ENCODE peak calls at places on chromosomes 7 and 10, in ten cellular contexts. K, U, O, E, Q, Z, F, A, X and D are unnamed samples. For H3K27me3, the result is how much of the 10 kb centered on the place peaks cover.

GRCh38 chr7:68613897-68614296 is 984.4 kb upstream of the AUTS2 start:
- DNase-seq in K (no peak), U (no peak), O (no peak), E (no peak), Q (no peak), Z (no peak), F (no peak), A (no peak), X (no peak), D (no peak)

GRCh38 chr7:28315565-28316420 is 96.5 kb upstream of the CREB5 start:
- DNase-seq in K (no peak), U (no peak), O (no peak), E (no peak), Q (no peak), Z (no peak), F (no peak), A (no peak), X (no peak), D (no peak)

GRCh38 chr7:9890092-9890491 is 1083.6 kb upstream of the PHF14 start:
- DNase-seq in K (peak), U (no peak), O (no peak), E (no peak), Q (no peak), Z (no peak), F (peak), A (peak), X (no peak), D (no peak)

GRCh38 chr7:30743371-30744074 is 8.4 kb upstream of the INMT start:
- DNase-seq in K (no peak), U (peak), O (no peak), E (peak), Q (no peak), Z (peak), F (no peak), A (no peak), X (no peak), D (no peak)

GRCh38 chr10:103712146-103712545 is 143.2 kb downstream of the SH3PXD2A start:
- DNase-seq in K (no peak), U (no peak), O (peak), E (no peak), Q (no peak), Z (no peak), F (no peak), A (no peak), X (no peak), D (no peak)

GRCh38 chr7:35477609-35478008 is 217.3 kb downstream of the HERPUD2 start:
- DNase-seq in K (no peak), U (no peak), O (no peak), E (no peak), Q (no peak), Z (no peak), F (no peak), A (no peak), X (no peak), D (no peak)

GRCh38 chr10:59257224-59257623 is 80.8 kb downstream of the PHYHIPL start:
- DNase-seq in K (no peak), U (no peak), O (no peak), E (no peak), Q (no peak), Z (no peak), F (no peak), A (no peak), X (no peak), D (no peak)

GRCh38 chr7:46881507-46882127 is 700.3 kb downstream of the TNS3 start:
- DNase-seq in K (no peak), U (peak), O (no peak), E (no peak), Q (peak), Z (no peak), F (peak), A (peak), X (no peak), D (no peak)

GRCh38 chr10:3226960-3227724 is 54.6 kb upstream of the PITRM1 start:
- DNase-seq in K (no peak), U (peak), O (no peak), E (no peak), Q (peak), Z (no peak), F (no peak), A (no peak), X (no peak), D (no peak)

GRCh38 chr7:107479303-107479702 is 9.4 kb downstream of the GPR22 start:
- DNase-seq in K (no peak), U (no peak), O (no peak), E (no peak), Q (no peak), Z (no peak), F (no peak), A (no peak), X (no peak), D (no peak)

GRCh38 chr7:20299145-20299544 is 31.6 kb upstream of the ITGB8 start:
- DNase-seq in K (no peak), U (no peak), O (no peak), E (no peak), Q (no peak), Z (no peak), F (no peak), A (no peak), X (no peak), D (no peak)

GRCh38 chr7:155953781-155954549 is 141.7 kb upstream of the SHH start:
- DNase-seq in K (no peak), U (no peak), O (no peak), E (no peak), Q (no peak), Z (no peak), F (no peak), A (no peak), X (no peak), D (no peak)

GRCh38 chr10:5534051-5534821 is 9.5 kb downstream of the CALML3 start:
- DNase-seq in K (no peak), U (no peak), O (peak), E (no peak), Q (no peak), Z (no peak), F (no peak), A (no peak), X (no peak), D (no peak)

GRCh38 chr7:35894721-35895120 is 93.9 kb downstream of the SEPTIN7 start:
- DNase-seq in K (no peak), U (no peak), O (no peak), E (no peak), Q (no peak), Z (no peak), F (no peak), A (no peak), X (no peak), D (no peak)

GRCh38 chr7:66146701-66147100 is 32.1 kb downstream of the CRCP start:
- DNase-seq in K (no peak), U (no peak), O (no peak), E (no peak), Q (no peak), Z (no peak), F (no peak), A (no peak), X (no peak), D (no peak)

GRCh38 chr7:44112231-44112996 is 8.3 kb downstream of the AEBP1 start:
- DNase-seq in K (no peak), U (no peak), O (peak), E (no peak), Q (no peak), Z (no peak), F (no peak), A (no peak), X (no peak), D (no peak)

GRCh38 chr7:25864943-25865633 is 286.9 kb upstream of the NFE2L3 start:
- DNase-seq in K (no peak), U (no peak), O (no peak), E (no peak), Q (no peak), Z (no peak), F (no peak), A (no peak), X (no peak), D (no peak)

GRCh38 chr7:30804078-30804661 is 33.0 kb downstream of the MINDY4 start:
- DNase-seq in K (no peak), U (peak), O (no peak), E (no peak), Q (no peak), Z (no peak), F (no peak), A (no peak), X (no peak), D (peak)

GRCh38 chr7:114663502-114663901 is 248.9 kb downstream of the FOXP2 start:
- DNase-seq in K (no peak), U (peak), O (no peak), E (no peak), Q (no peak), Z (peak), F (peak), A (no peak), X (no peak), D (peak)

GRCh38 chr7:218896-219580 is 26.7 kb downstream of the FAM20C start:
- DNase-seq in K (no peak), U (no peak), O (no peak), E (no peak), Q (no peak), Z (no peak), F (no peak), A (no peak), X (no peak), D (no peak)

GRCh38 chr7:75798770-75799169 is 14.8 kb downstream of the CCL24 start:
- DNase-seq in K (no peak), U (no peak), O (no peak), E (no peak), Q (no peak), Z (no peak), F (no peak), A (no peak), X (no peak), D (no peak)

GRCh38 chr10:114724295-114724694 is 66.2 kb upstream of the ABLIM1 start:
- DNase-seq in K (no peak), U (peak), O (no peak), E (no peak), Q (no peak), Z (no peak), F (no peak), A (no peak), X (no peak), D (no peak)

GRCh38 chr7:158401295-158401694 is 186.3 kb downstream of the PTPRN2 start:
- DNase-seq in K (no peak), U (no peak), O (no peak), E (no peak), Q (no peak), Z (no peak), F (no peak), A (no peak), X (no peak), D (no peak)

GRCh38 chr10:104478380-104478779 is 124.7 kb downstream of the CFAP58 start:
- DNase-seq in K (no peak), U (no peak), O (no peak), E (no peak), Q (no peak), Z (no peak), F (no peak), A (no peak), X (no peak), D (no peak)

GRCh38 chr7:150941351-150941982 is 36.7 kb downstream of the KCNH2 start:
- DNase-seq in K (no peak), U (no peak), O (peak), E (no peak), Q (no peak), Z (no peak), F (no peak), A (no peak), X (no peak), D (no peak)

GRCh38 chr7:89761173-89761572 is 393.1 kb upstream of the STEAP1 start:
- DNase-seq in K (no peak), U (no peak), O (no peak), E (no peak), Q (no peak), Z (no peak), F (no peak), A (no peak), X (no peak), D (no peak)

GRCh38 chr7:38855389-38855788 is 53.6 kb downstream of the VPS41 start:
- DNase-seq in K (no peak), U (no peak), O (no peak), E (no peak), Q (no peak), Z (no peak), F (no peak), A (no peak), X (no peak), D (no peak)

GRCh38 chr10:10223129-10223528 is 794.5 kb upstream of the CELF2 start:
- DNase-seq in K (no peak), U (no peak), O (no peak), E (no peak), Q (no peak), Z (no peak), F (no peak), A (no peak), X (no peak), D (no peak)

GRCh38 chr10:3897156-3897555 is 112.1 kb upstream of the KLF6 start:
- DNase-seq in K (no peak), U (peak), O (no peak), E (no peak), Q (no peak), Z (no peak), F (no peak), A (no peak), X (no peak), D (no peak)

GRCh38 chr10:86579883-86580548 is 58.4 kb upstream of the WAPL start:
- DNase-seq in K (no peak), U (no peak), O (no peak), E (no peak), Q (no peak), Z (no peak), F (no peak), A (no peak), X (no peak), D (no peak)

GRCh38 chr10:102358717-102359382 is 36.7 kb upstream of the NFKB2 start:
- DNase-seq in K (no peak), U (no peak), O (no peak), E (no peak), Q (no peak), Z (no peak), F (no peak), A (no peak), X (no peak), D (no peak)

GRCh38 chr10:122139226-122139625 is 131.9 kb upstream of the BTBD16 start:
- DNase-seq in K (no peak), U (no peak), O (no peak), E (peak), Q (no peak), Z (no peak), F (no peak), A (no peak), X (no peak), D (no peak)

GRCh38 chr10:90787906-90788491 is 69.8 kb downstream of the HTR7 start:
- DNase-seq in K (no peak), U (peak), O (no peak), E (no peak), Q (no peak), Z (peak), F (peak), A (peak), X (peak), D (no peak)

GRCh38 chr10:99522078-99522479 is 10.7 kb upstream of the NKX2-3 start:
- DNase-seq in K (peak), U (no peak), O (no peak), E (no peak), Q (no peak), Z (no peak), F (peak), A (peak), X (no peak), D (no peak)

GRCh38 chr7:34041716-34042115 is 136.4 kb downstream of the BMPER start:
- DNase-seq in K (no peak), U (no peak), O (no peak), E (no peak), Q (no peak), Z (no peak), F (no peak), A (no peak), X (no peak), D (no peak)

GRCh38 chr10:132551093-132551807 is 13.7 kb downstream of the INPP5A start:
- DNase-seq in K (no peak), U (no peak), O (no peak), E (no peak), Q (no peak), Z (no peak), F (no peak), A (no peak), X (peak), D (no peak)

GRCh38 chr7:37031571-37032257 is 307.4 kb upstream of the AOAH start:
- DNase-seq in K (no peak), U (peak), O (peak), E (peak), Q (peak), Z (peak), F (peak), A (peak), X (no peak), D (peak)

GRCh38 chr10:50594012-50594411 is 29.7 kb downstream of the SGMS1 start:
- DNase-seq in K (no peak), U (peak), O (no peak), E (no peak), Q (no peak), Z (no peak), F (no peak), A (no peak), X (no peak), D (peak)

GRCh38 chr7:142960955-142961512 is 1.1 kb downstream of the KEL start:
- DNase-seq in K (no peak), U (peak), O (no peak), E (no peak), Q (no peak), Z (no peak), F (no peak), A (no peak), X (no peak), D (no peak)
- TF ChIP-seq CTCF in K (peak), U (peak), O (no peak), E (no peak), Q (peak), Z (no peak), F (no peak), A (peak), X (no peak), D (no peak)

DNA sequence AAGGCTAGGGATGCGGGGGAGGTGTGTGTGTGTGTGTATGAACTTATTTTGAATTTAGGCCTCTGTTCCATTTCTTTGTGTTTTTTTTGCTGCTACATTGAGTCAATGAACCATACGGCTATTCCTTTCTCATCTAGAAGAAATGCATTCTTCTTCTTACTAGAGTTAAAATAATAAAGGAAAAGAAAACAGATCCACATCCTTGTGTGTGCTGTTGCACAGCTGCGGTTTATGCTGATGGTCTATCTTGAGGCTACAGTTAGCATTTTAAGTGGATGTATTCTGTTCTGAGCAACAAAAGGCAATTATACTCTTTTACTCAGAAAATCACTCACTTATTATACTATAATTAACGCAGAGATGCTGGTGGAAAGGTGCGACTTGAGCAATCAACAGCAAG is 615.0 kb upstream of the MBL2 start:
- DNase-seq in K (no peak), U (no peak), O (no peak), E (no peak), Q (no peak), Z (no peak), F (no peak), A (no peak), X (no peak), D (no peak)
- H3K27ac ChIP-seq in K (no peak), U (no peak), O (no peak), E (no peak), Q (no peak), Z (no peak), F (no peak), A (no peak), X (no peak), D (no peak)

GRCh38 chr7:117588352-117588794 is 108.5 kb downstream of the CFTR start:
- DNase-seq in K (no peak), U (peak), O (no peak), E (no peak), Q (no peak), Z (no peak), F (no peak), A (no peak), X (no peak), D (peak)
- H3K27me3 ChIP-seq in K (under half), U (under half), O (under half), E (under half), Q (under half), Z (under half), F (under half), A (under half), X (under half), D (under half)

GRCh38 chr10:44651834-44652233 is 259.3 kb upstream of the TMEM72 start:
- DNase-seq in K (no peak), U (peak), O (peak), E (no peak), Q (no peak), Z (no peak), F (no peak), A (no peak), X (no peak), D (no peak)
- TF ChIP-seq CTCF in K (no peak), U (no peak), O (no peak), E (no peak), Q (no peak), Z (no peak), F (no peak), A (no peak), X (no peak), D (peak)

GRCh38 chr10:116741391-116742351 is 695 bp downstream of the HSPA12A start:
- DNase-seq in K (peak), U (no peak), O (no peak), E (peak), Q (no peak), Z (peak), F (peak), A (no peak), X (no peak), D (no peak)
- H3K27ac ChIP-seq in K (no peak), U (no peak), O (peak), E (peak), Q (no peak), Z (peak), F (no peak), A (no peak), X (no peak), D (peak)

GRCh38 chr10:14156101-14156500 is 174.6 kb downstream of the FRMD4A start:
- DNase-seq in K (no peak), U (no peak), O (no peak), E (no peak), Q (no peak), Z (no peak), F (no peak), A (no peak), X (no peak), D (no peak)
- H3K27me3 ChIP-seq in K (under half), U (under half), O (under half), E (under half), Q (under half), Z (under half), F (under half), A (under half), X (under half), D (under half)

GRCh38 chr10:1368772-1369171 is 312.6 kb downstream of the WDR37 start:
- DNase-seq in K (peak), U (peak), O (no peak), E (no peak), Q (no peak), Z (peak), F (peak), A (peak), X (no peak), D (no peak)

GRCh38 chr10:1367938-1368697 is 311.9 kb downstream of the WDR37 start:
- DNase-seq in K (peak), U (no peak), O (no peak), E (no peak), Q (no peak), Z (no peak), F (no peak), A (no peak), X (no peak), D (no peak)

GRCh38 chr10:1369665-1370064 is 313.5 kb downstream of the WDR37 start:
- DNase-seq in K (peak), U (no peak), O (no peak), E (no peak), Q (no peak), Z (no peak), F (no peak), A (no peak), X (no peak), D (no peak)

GRCh38 chr10:1370298-1370697 is 314.1 kb downstream of the WDR37 start:
- DNase-seq in K (no peak), U (no peak), O (no peak), E (no peak), Q (no peak), Z (no peak), F (no peak), A (no peak), X (no peak), D (no peak)

DNA sequence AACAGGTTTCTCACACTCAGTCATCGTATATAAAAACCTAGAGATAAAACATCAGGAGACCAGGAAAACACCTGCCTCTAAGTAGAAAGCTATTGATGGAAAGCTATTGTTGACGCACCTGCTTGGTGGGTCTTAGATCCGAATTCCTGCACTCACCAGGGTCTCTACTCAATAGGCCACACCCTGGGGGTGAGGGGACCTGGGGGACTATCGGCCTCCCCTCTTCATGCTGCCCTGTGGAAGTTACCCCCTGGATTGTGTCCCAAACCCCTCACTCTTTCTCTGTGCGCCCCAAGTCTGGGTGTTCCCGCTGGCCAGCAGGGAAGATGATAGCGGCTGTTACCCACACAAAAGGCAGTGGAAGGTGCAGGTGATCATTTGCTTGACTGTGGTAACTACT is 313.0 kb downstream of the WDR37 start:
- DNase-seq in K (peak), U (no peak), O (no peak), E (no peak), Q (no peak), Z (no peak), F (peak), A (no peak), X (no peak), D (no peak)
- TF ChIP-seq CTCF in K (no peak), U (no peak), O (no peak), E (no peak), Q (no peak), Z (no peak), F (no peak), A (no peak), X (peak), D (no peak)